ENCODE peak calls at places on chromosomes 13 and 19, in seven cellular contexts. V, D, N, J, P, R and Q are unnamed samples.

GRCh38 chr19:6076675-6077463 is 33.4 kb downstream of the RFX2 start:
- DNase-seq in N (no peak), D (no peak), J (no peak), V (peak; percentile 94), P (no peak), R (peak; percentile 72), Q (no peak)

GRCh38 chr19:2089001-2089711 is 7.0 kb downstream of the MOB3A start:
- DNase-seq in D (no peak), V (peak; percentile 56), P (no peak), R (peak; percentile 50), N (no peak), J (peak; percentile 69), Q (no peak)

GRCh38 chr19:35107541-35107939 is 8.1 kb upstream of the FXYD3 start:
- DNase-seq in P (peak; percentile 78), D (no peak), V (peak; percentile 61), R (peak; percentile 36), J (peak; percentile 20), N (no peak), Q (no peak)

GRCh38 chr13:50144473-50145160 is 129.4 kb downstream of the KCNRG start:
- DNase-seq in R (no peak), J (no peak), D (no peak), V (no peak), N (no peak), P (no peak), Q (no peak)

GRCh38 chr19:52734893-52735661 is at the start of gene ZNF611:
- DNase-seq in N (peak; percentile 99), V (peak; percentile 96), J (peak; percentile 99), P (peak; percentile 87), D (peak; percentile 96), R (peak; percentile 98), Q (peak; percentile 98)

GRCh38 chr19:2034729-2035589 is 16.1 kb downstream of the MKNK2 start:
- DNase-seq in N (no peak), D (peak; percentile 70), P (peak; percentile 87), J (peak; percentile 76), R (peak; percentile 36), V (peak; percentile 56), Q (no peak)

GRCh38 chr19:39765091-39766076 is 13.3 kb upstream of the LEUTX start:
- DNase-seq in J (peak; percentile 54), P (peak; percentile 36), V (peak; percentile 61), R (peak; percentile 57), N (peak; percentile 31), D (peak; percentile 83), Q (peak; percentile 44)

GRCh38 chr13:66886248-66886647 is 343.9 kb downstream of the PCDH9 start:
- DNase-seq in V (no peak), J (no peak), N (no peak), D (no peak), P (no peak), R (no peak), Q (no peak)

GRCh38 chr19:53867225-53868090 is at the start of gene MYADM:
- DNase-seq in N (peak; percentile 99), R (peak; percentile 99), P (peak; percentile 95), J (peak; percentile 99), V (peak; percentile 99), D (peak; percentile 84), Q (peak; percentile 95)

GRCh38 chr13:93535256-93535655 is 308.6 kb downstream of the GPC6 start:
- DNase-seq in D (no peak), N (no peak), J (no peak), V (peak; percentile 25), R (peak; percentile 4), P (no peak), Q (no peak)

GRCh38 chr13:113654175-113654560 is 3.8 kb downstream of the ATP4B start:
- DNase-seq in V (no peak), D (no peak), N (no peak), J (no peak), P (no peak), R (no peak), Q (no peak)

GRCh38 chr19:670609-671075 is 5.5 kb upstream of the FSTL3 start:
- DNase-seq in V (no peak), R (no peak), N (no peak), J (no peak), D (peak; percentile 22), P (no peak), Q (no peak)

GRCh38 chr19:11921852-11922495 is 2.9 kb upstream of the ZNF700 start:
- DNase-seq in J (no peak), R (no peak), D (no peak), N (no peak), V (no peak), P (no peak), Q (no peak)

GRCh38 chr19:3649888-3650287 is 23.3 kb upstream of the CACTIN start:
- DNase-seq in N (no peak), J (no peak), P (no peak), V (no peak), R (no peak), D (no peak), Q (no peak)

GRCh38 chr13:31267126-31267784 is 67.5 kb downstream of the B3GLCT start:
- DNase-seq in V (no peak), N (no peak), J (no peak), R (no peak), P (no peak), D (no peak), Q (no peak)

GRCh38 chr19:48648134-48648533 is 2.1 kb upstream of the CA11 start:
- DNase-seq in D (no peak), N (no peak), V (no peak), R (no peak), J (no peak), P (no peak), Q (no peak)

GRCh38 chr13:32246468-32246867 is 68.7 kb downstream of the ZAR1L start:
- DNase-seq in D (peak; percentile 91), N (peak; percentile 38), J (peak; percentile 50), P (peak; percentile 66), V (peak; percentile 86), R (peak; percentile 44), Q (peak; percentile 71)

GRCh38 chr19:8489591-8490394 is 12.6 kb downstream of the PRAM1 start:
- DNase-seq in J (no peak), R (no peak), N (no peak), P (no peak), D (no peak), V (no peak), Q (no peak)

GRCh38 chr19:38514812-38515633 is 81.5 kb downstream of the RYR1 start:
- DNase-seq in N (peak; percentile 71), R (peak; percentile 73), P (peak; percentile 27), D (peak; percentile 80), V (peak; percentile 62), J (peak; percentile 80), Q (peak; percentile 81)

GRCh38 chr13:67223742-67224141 is 6.4 kb downstream of the PCDH9 start:
- DNase-seq in R (no peak), V (no peak), J (no peak), N (no peak), P (no peak), D (no peak), Q (no peak)

GRCh38 chr13:97116754-97117153 is 105.4 kb upstream of the MBNL2 start:
- DNase-seq in P (no peak), R (peak; percentile 46), J (no peak), D (no peak), N (no peak), V (peak; percentile 60), Q (no peak)

GRCh38 chr13:30362869-30363268 is 55.5 kb upstream of the KATNAL1 start:
- DNase-seq in V (no peak), N (no peak), R (no peak), P (no peak), D (peak; percentile 51), J (no peak), Q (peak; percentile 30)

GRCh38 chr13:110555601-110556223 is 5.8 kb downstream of the RAB20 start:
- DNase-seq in V (no peak), R (no peak), J (no peak), D (no peak), P (no peak), N (no peak), Q (no peak)

GRCh38 chr19:6825076-6825774 is 52.7 kb downstream of the VAV1 start:
- DNase-seq in N (no peak), P (no peak), R (no peak), V (no peak), J (no peak), D (no peak), Q (no peak)

GRCh38 chr13:114112231-114112825 is 20.1 kb downstream of the RASA3 start:
- DNase-seq in D (no peak), J (peak; percentile 2), R (no peak), P (no peak), V (no peak), N (no peak), Q (peak; percentile 10)

GRCh38 chr13:41802684-41803554 is 158.0 kb downstream of the VWA8 start:
- DNase-seq in P (no peak), V (peak; percentile 96), N (no peak), D (no peak), J (peak; percentile 11), R (peak; percentile 34), Q (no peak)

GRCh38 chr19:43078311-43078710 is 4.2 kb downstream of the PSG2 start:
- DNase-seq in J (no peak), V (peak; percentile 85), D (no peak), N (no peak), R (peak; percentile 65), P (no peak), Q (no peak)

GRCh38 chr19:10565028-10565566 is 713 bp downstream of the KRI1 start:
- DNase-seq in D (peak; percentile 83), R (peak; percentile 65), V (peak; percentile 46), N (peak; percentile 34), P (no peak), J (peak; percentile 66), Q (peak; percentile 89)

GRCh38 chr13:30192320-30193093 is 114.8 kb downstream of the KATNAL1 start:
- DNase-seq in D (no peak), P (no peak), R (no peak), J (no peak), V (no peak), N (no peak), Q (no peak)

GRCh38 chr13:114068723-114069322 is 63.6 kb downstream of the RASA3 start:
- DNase-seq in N (no peak), J (no peak), V (peak; percentile 86), P (no peak), R (peak; percentile 35), D (no peak), Q (no peak)

GRCh38 chr13:85724554-85725432 is 74.4 kb downstream of the SLITRK6 start:
- DNase-seq in V (no peak), R (no peak), P (no peak), J (no peak), D (no peak), N (no peak), Q (no peak)

GRCh38 chr13:20824762-20825161 is 51.0 kb upstream of the EEF1AKMT1 start:
- DNase-seq in D (peak; percentile 50), V (peak; percentile 43), R (no peak), N (no peak), J (no peak), P (no peak), Q (no peak)

GRCh38 chr19:49491804-49492572 is 4.2 kb upstream of the RPS11 start:
- DNase-seq in D (peak; percentile 55), N (no peak), P (no peak), R (no peak), J (peak; percentile 49), V (no peak), Q (no peak)

GRCh38 chr13:44068169-44068568 is 188.5 kb downstream of the LACC1 start:
- DNase-seq in P (no peak), J (no peak), D (no peak), N (no peak), V (peak; percentile 28), R (peak; percentile 19), Q (no peak)

GRCh38 chr13:26562538-26562890 is 5.0 kb downstream of the WASF3 start:
- DNase-seq in P (no peak), R (no peak), J (no peak), N (no peak), V (no peak), D (peak; percentile 80), Q (no peak)

GRCh38 chr13:23701646-23702045 is 131.4 kb downstream of the TNFRSF19 start:
- DNase-seq in J (no peak), D (no peak), R (peak; percentile 39), N (no peak), P (no peak), V (peak; percentile 100), Q (no peak)